ENCODE peak calls at places on chromosomes 4 and X, in six cellular contexts. L, I, H, Z, N and S are unnamed samples. For H3K9me3, the result is how much of the 10 kb centered on the place peaks cover.

GRCh38 chr4:142211444-142211843 is 575.1 kb downstream of the IL15 start:
- DNase-seq in N (no peak), H (no peak), I (no peak), Z (no peak), L (no peak), S (no peak)

GRCh38 chr4:56234098-56234497 is 153.2 kb downstream of the AASDH start:
- DNase-seq in N (no peak), L (no peak), H (no peak), I (no peak), Z (no peak), S (no peak)

GRCh38 chr4:150394046-150394445 is 187.9 kb upstream of the MAB21L2 start:
- DNase-seq in L (no peak), N (no peak), H (no peak), I (no peak), Z (no peak), S (no peak)

GRCh38 chrX:136030357-136031225 is 45.4 kb downstream of the SLC9A6 start:
- DNase-seq in N (no peak), L (no peak), Z (peak), H (peak), I (peak), S (peak)

GRCh38 chr4:177442623-177443155 is 452 bp upstream of the AGA start:
- DNase-seq in Z (peak), I (peak), L (no peak), N (peak), H (no peak), S (no peak)

GRCh38 chrX:153702350-153703035 is 14.8 kb downstream of the SLC6A8 start:
- DNase-seq in H (no peak), Z (no peak), I (no peak), N (no peak), L (no peak), S (no peak)

GRCh38 chr4:98470831-98471230 is 187.6 kb downstream of the TSPAN5 start:
- DNase-seq in I (no peak), Z (peak), N (no peak), H (no peak), L (no peak), S (no peak)

GRCh38 chr4:125198916-125199315 is 115.8 kb upstream of the FAT4 start:
- DNase-seq in L (no peak), I (no peak), H (no peak), N (no peak), Z (peak), S (no peak)

GRCh38 chr4:55321707-55322264 is 24.3 kb upstream of the SRD5A3 start:
- DNase-seq in I (peak), Z (peak), L (peak), H (peak), N (peak), S (peak)

GRCh38 chrX:39787999-39788398 is 309.8 kb downstream of the BCOR start:
- DNase-seq in N (no peak), Z (no peak), L (no peak), I (no peak), H (no peak), S (no peak)

GRCh38 chrX:49754238-49754857 is 58.6 kb upstream of the PAGE1 start:
- DNase-seq in I (peak), N (no peak), Z (peak), L (peak), H (no peak), S (peak)

GRCh38 chr4:69057620-69058409 is 38.5 kb upstream of the UGT2B7 start:
- DNase-seq in I (no peak), N (no peak), Z (peak), H (no peak), L (no peak), S (no peak)

GRCh38 chrX:124086411-124086810 is 124.9 kb downstream of the STAG2 start:
- DNase-seq in N (no peak), Z (no peak), L (no peak), H (no peak), I (no peak), S (no peak)

GRCh38 chrX:1485033-1485432 is 32.3 kb upstream of the ASMTL start:
- DNase-seq in L (no peak), Z (no peak), N (no peak), I (no peak), H (no peak), S (no peak)

GRCh38 chrX:149950681-149951080 is 12.4 kb upstream of the EOLA2 start:
- DNase-seq in Z (peak), N (no peak), I (peak), H (no peak), L (no peak), S (no peak)

GRCh38 chrX:31670245-31670644 is 598.4 kb upstream of the FTHL17 start:
- DNase-seq in Z (peak), L (no peak), I (no peak), H (no peak), N (no peak), S (no peak)

GRCh38 chr4:31655328-31655727 is 935.2 kb downstream of the PCDH7 start:
- DNase-seq in Z (peak), N (no peak), H (no peak), I (no peak), L (no peak), S (no peak)

GRCh38 chrX:74923942-74924448 is 1.3 kb downstream of the NEXMIF start:
- DNase-seq in Z (peak), N (no peak), H (peak), I (no peak), L (no peak), S (no peak)

GRCh38 chr4:140252742-140253555 is 99.0 kb upstream of the MAML3 start:
- DNase-seq in Z (peak), H (peak), I (peak), L (peak), N (no peak), S (peak)

GRCh38 chr4:102761902-102762301 is 1.1 kb upstream of the MANBA start:
- DNase-seq in Z (no peak), L (no peak), H (no peak), I (no peak), N (no peak), S (no peak)

GRCh38 chr4:169080970-169081369 is 70.9 kb upstream of the CBR4 start:
- DNase-seq in H (peak), Z (peak), N (no peak), I (peak), L (no peak), S (no peak)

GRCh38 chrX:71298119-71298518 is 3.4 kb upstream of the ITGB1BP2 start:
- DNase-seq in H (no peak), N (no peak), L (no peak), Z (peak), I (no peak), S (no peak)

GRCh38 chrX:120476714-120477113 is 7.6 kb upstream of the LAMP2 start:
- DNase-seq in H (no peak), N (no peak), I (no peak), Z (no peak), L (no peak), S (no peak)

GRCh38 chrX:152819732-152820131 is 10.8 kb downstream of the CETN2 start:
- DNase-seq in N (no peak), Z (peak), L (no peak), I (no peak), H (no peak), S (no peak)

GRCh38 chrX:119155416-119156035 is 27.9 kb upstream of the KIAA1210 start:
- DNase-seq in N (no peak), L (no peak), I (no peak), H (no peak), Z (peak), S (no peak)

GRCh38 chr4:2588259-2588658 is 51.8 kb downstream of the FAM193A start:
- DNase-seq in N (no peak), H (no peak), L (no peak), I (no peak), Z (no peak), S (no peak)

GRCh38 chr4:110636231-110636676 is 13.4 kb upstream of the PITX2 start:
- DNase-seq in N (no peak), H (no peak), Z (no peak), L (no peak), I (no peak), S (no peak)
- H3K4me3 ChIP-seq in N (no peak), H (peak), Z (no peak), L (no peak), I (no peak), S (peak)

DNA sequence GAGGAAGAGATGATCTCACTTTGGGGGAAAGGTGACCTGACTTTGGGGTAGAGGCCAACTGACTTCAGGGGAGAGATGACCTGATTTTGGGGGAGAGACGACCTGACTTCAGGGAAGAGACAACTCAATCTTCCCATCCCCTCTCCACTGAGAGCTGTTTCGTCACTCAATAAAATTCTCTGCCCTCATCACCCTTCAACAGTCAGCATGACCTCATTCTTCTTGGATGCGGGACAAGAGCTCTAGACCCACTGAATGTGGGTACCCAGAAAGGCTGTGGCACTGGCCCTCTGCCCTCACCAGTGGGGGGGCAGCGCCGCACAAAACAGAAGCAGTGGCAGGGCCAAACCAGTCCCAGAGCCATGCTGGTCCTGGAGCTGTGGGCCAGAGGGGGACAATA is 34.6 kb downstream of the ATXN3L start:
- DNase-seq in H (no peak), N (no peak), Z (no peak), I (no peak), L (no peak), S (no peak)
- H3K9me3 ChIP-seq in H (under half), N (under half), Z (under half), I (under half), L (under half), S (under half)

DNA sequence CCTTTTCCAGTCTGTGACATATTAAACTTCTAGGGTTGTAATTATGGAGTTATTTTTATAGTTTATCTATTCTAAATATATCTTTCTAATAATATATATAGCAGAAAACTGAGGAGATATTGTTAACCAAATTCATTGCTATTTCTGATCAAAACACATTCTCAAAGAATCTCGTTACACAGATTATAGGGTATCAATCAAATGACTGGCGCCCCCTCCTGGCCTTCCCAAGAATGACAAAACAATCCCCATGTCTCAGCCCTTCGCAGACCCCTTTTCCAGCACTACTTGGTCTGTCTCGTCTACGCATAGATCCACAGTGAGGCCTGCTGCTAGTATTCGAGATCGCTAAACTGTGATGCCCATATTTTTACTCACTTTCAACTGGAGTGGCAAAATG is 209.3 kb downstream of the GPC3 start:
- DNase-seq in N (no peak), I (no peak), L (no peak), Z (peak), H (no peak), S (peak)
- TF ChIP-seq CTCF in N (peak), I (peak), L (peak), Z (peak), H (peak), S (peak)

GRCh38 chr4:7831858-7832257 is 107.8 kb downstream of the AFAP1 start:
- DNase-seq in N (no peak), H (no peak), I (no peak), L (no peak), Z (no peak), S (no peak)
- H3K4me3 ChIP-seq in N (no peak), H (no peak), I (no peak), L (no peak), Z (no peak), S (peak)

GRCh38 chrX:55335296-55335695 is 70.6 kb upstream of the PAGE3 start:
- DNase-seq in I (no peak), H (no peak), L (no peak), Z (no peak), N (no peak), S (no peak)

GRCh38 chrX:55340896-55341433 is 76.2 kb upstream of the PAGE3 start:
- DNase-seq in I (no peak), Z (no peak), H (no peak), L (no peak), N (no peak), S (no peak)

GRCh38 chrX:55336176-55336575 is 71.5 kb upstream of the PAGE3 start:
- DNase-seq in Z (no peak), N (no peak), H (no peak), L (no peak), I (no peak), S (no peak)
- H3K9me3 ChIP-seq in Z (under half), N (under half), H (under half), L (under half), I (under half), S (under half)

DNA sequence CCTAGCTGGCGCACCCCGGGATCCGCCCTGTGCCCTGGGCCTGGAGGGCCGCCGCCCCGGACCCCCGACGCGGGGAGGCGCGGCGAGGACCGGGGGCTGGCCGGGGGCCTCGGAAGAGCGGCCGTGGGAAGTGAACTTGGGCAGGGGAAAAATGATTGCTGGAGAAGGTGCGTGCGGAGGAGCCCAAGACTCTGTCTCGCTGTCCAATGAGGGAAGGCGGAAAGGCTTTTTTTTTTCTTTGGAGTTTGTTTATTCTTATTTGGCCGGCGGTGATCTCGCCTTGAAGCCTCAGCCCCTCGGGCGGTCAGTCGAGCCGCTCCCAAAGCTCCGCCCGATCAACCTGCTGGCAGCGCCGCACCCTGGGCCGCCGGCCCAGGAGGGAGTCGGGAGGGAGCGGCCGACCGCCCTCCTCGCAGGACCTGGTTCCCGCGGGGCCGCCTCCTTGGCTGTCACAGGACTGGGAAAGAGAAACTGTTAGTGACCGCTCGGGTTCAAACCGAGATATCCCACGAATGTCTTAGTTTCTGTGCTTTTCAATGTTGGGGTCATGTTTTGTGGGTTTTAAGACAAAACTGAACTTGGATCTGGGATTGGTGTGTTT is 2.5 kb downstream of the CPEB2 start:
- DNase-seq in I (peak), Z (peak), N (no peak), L (peak), H (peak), S (peak)
- TF ChIP-seq CTCF in I (no peak), Z (no peak), N (no peak), L (no peak), H (no peak), S (peak)

GRCh38 chrX:129779747-129780146 is at the start of gene SASH3:
- DNase-seq in I (peak), H (peak), L (peak), Z (no peak), N (no peak), S (peak)
- H3K4me3 ChIP-seq in I (peak), H (peak), L (peak), Z (no peak), N (peak), S (peak)

GRCh38 chrX:76520273-76521054 is 93.0 kb downstream of the MAGEE1 start:
- DNase-seq in I (no peak), Z (no peak), N (no peak), H (no peak), L (no peak), S (no peak)

GRCh38 chrX:76517544-76517943 is 90.0 kb downstream of the MAGEE1 start:
- DNase-seq in N (no peak), L (no peak), Z (no peak), H (no peak), I (no peak), S (no peak)
- H3K9me3 ChIP-seq in N (under half), L (under half), Z (under half), H (under half), I (under half), S (under half)

GRCh38 chrX:30144221-30144620 is 71.1 kb upstream of the MAGEB2 start:
- DNase-seq in I (no peak), H (no peak), N (no peak), Z (no peak), L (no peak), S (no peak)

GRCh38 chrX:30144971-30145731 is 70.2 kb upstream of the MAGEB2 start:
- DNase-seq in N (no peak), H (no peak), L (no peak), I (no peak), Z (no peak), S (no peak)

DNA sequence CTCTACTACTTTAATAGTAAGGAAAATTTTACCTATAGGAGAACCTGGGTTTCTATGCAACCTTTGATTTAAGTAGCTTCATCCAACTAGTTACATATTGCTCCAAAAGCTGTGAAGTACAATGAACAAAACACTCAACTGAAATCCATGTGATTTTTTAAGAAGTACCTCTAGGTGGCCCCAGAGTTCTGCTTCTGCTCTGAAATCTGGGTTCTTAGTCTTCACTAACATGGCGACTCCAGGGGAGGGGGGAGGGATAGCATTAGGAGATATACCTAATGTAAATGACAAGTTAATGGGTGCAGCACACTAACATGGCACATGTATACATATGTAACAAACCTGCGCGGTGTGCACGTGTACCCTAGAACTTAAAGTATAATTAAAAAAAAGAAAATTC is 73.4 kb upstream of the MAGEB2 start:
- DNase-seq in I (no peak), H (no peak), L (no peak), Z (peak), N (no peak), S (no peak)
- TF ChIP-seq CTCF in I (no peak), H (peak), L (peak), Z (peak), N (peak), S (peak)

GRCh38 chrX:11756354-11757318 is 1.4 kb upstream of the MSL3 start:
- DNase-seq in N (no peak), L (no peak), Z (no peak), I (no peak), H (no peak), S (no peak)
- H3K4me3 ChIP-seq in N (peak), L (no peak), Z (no peak), I (no peak), H (peak), S (peak)